ENCODE peak calls at places on chromosomes 13 and 19, in nine cellular contexts. Q is A549, E is ovary, Y is uterus, C is body of pancreas, J is gastrocnemius medialis, M is suprapubic skin, X is transverse colon, H is stomach. B is an unnamed sample.

GRCh38 chr19:3554254-3555083 is 2.9 kb downstream of the MFSD12 start:
- DNase-seq in Q (no peak), E (no peak), Y (no peak), C (no peak), J (no peak), M (no peak), X (no peak), H (no peak), B (no peak)

GRCh38 chr13:80141114-80141849 is 199.6 kb downstream of the SPRY2 start:
- DNase-seq in Q (no peak), E (peak; percentile 36), Y (peak; percentile 26), C (peak; percentile 51), J (no peak), M (no peak), X (no peak), H (peak; percentile 36), B (peak; percentile 71)

GRCh38 chr13:94640676-94641075 is 39.0 kb downstream of the GPR180 start:
- DNase-seq in Q (no peak), E (no peak), Y (no peak), C (no peak), J (no peak), M (no peak), X (no peak), H (no peak), B (no peak)

GRCh38 chr19:43594710-43595604 is 977 bp downstream of the IRGQ start:
- DNase-seq in Q (no peak), E (peak; percentile 48), Y (no peak), C (peak; percentile 59), J (no peak), M (peak; percentile 78), X (peak; percentile 62), H (peak; percentile 56), B (no peak)

GRCh38 chr13:75226092-75226491 is 255.9 kb downstream of the TBC1D4 start:
- DNase-seq in Q (no peak), E (no peak), Y (no peak), C (no peak), J (no peak), M (no peak), X (no peak), H (no peak), B (no peak)

GRCh38 chr13:78606471-78607408 is 3.4 kb upstream of the POU4F1 start:
- DNase-seq in Q (no peak), E (no peak), Y (no peak), C (no peak), J (no peak), M (no peak), X (no peak), H (no peak), B (no peak)

GRCh38 chr13:38628554-38628953 is 58.3 kb upstream of the FREM2 start:
- DNase-seq in Q (no peak), E (no peak), Y (no peak), C (no peak), J (no peak), M (no peak), X (no peak), H (no peak), B (no peak)

GRCh38 chr19:5564930-5565329 is 2.8 kb downstream of the TINCR start:
- DNase-seq in Q (no peak), E (no peak), Y (no peak), C (no peak), J (no peak), M (no peak), X (no peak), H (no peak), B (no peak)

GRCh38 chr13:27997904-27998522 is 9.5 kb upstream of the URAD start:
- DNase-seq in Q (peak; percentile 12), E (no peak), Y (no peak), C (peak; percentile 68), J (no peak), M (no peak), X (peak; percentile 65), H (peak; percentile 54), B (peak; percentile 60)

GRCh38 chr19:7833225-7834156 is 3.5 kb downstream of the EVI5L start:
- DNase-seq in Q (no peak), E (no peak), Y (no peak), C (peak; percentile 75), J (no peak), M (peak; percentile 86), X (peak; percentile 91), H (peak; percentile 93), B (peak; percentile 81)

GRCh38 chr19:43446746-43447489 is 18.5 kb downstream of the LYPD3 start:
- DNase-seq in Q (peak; percentile 86), E (peak; percentile 83), Y (peak; percentile 69), C (peak; percentile 78), J (peak; percentile 38), M (peak; percentile 87), X (peak; percentile 81), H (peak; percentile 80), B (peak; percentile 79)

GRCh38 chr13:48954086-48954485 is 21.6 kb upstream of the FNDC3A start:
- DNase-seq in Q (no peak), E (no peak), Y (no peak), C (no peak), J (no peak), M (no peak), X (no peak), H (no peak), B (no peak)

GRCh38 chr19:6235031-6235951 is 44.5 kb downstream of the MLLT1 start:
- DNase-seq in Q (no peak), E (no peak), Y (no peak), C (no peak), J (no peak), M (no peak), X (no peak), H (no peak), B (no peak)

GRCh38 chr19:44141191-44142013 is at the start of gene ZNF234:
- DNase-seq in Q (peak; percentile 97), E (peak; percentile 84), Y (peak; percentile 75), C (peak; percentile 87), J (peak; percentile 78), M (peak; percentile 83), X (peak; percentile 80), H (peak; percentile 75), B (peak; percentile 89)

GRCh38 chr19:2578391-2578826 is 102.5 kb downstream of the GADD45B start:
- DNase-seq in Q (peak; percentile 42), E (no peak), Y (no peak), C (peak; percentile 37), J (no peak), M (no peak), X (peak; percentile 40), H (peak; percentile 55), B (peak; percentile 47)

GRCh38 chr19:45311640-45312039 is 11.0 kb downstream of the CKM start:
- DNase-seq in Q (no peak), E (no peak), Y (no peak), C (no peak), J (no peak), M (no peak), X (no peak), H (no peak), B (no peak)

GRCh38 chr13:30457306-30457891 is 8.3 kb downstream of the HMGB1 start:
- DNase-seq in Q (no peak), E (no peak), Y (no peak), C (no peak), J (no peak), M (no peak), X (no peak), H (no peak), B (no peak)

GRCh38 chr13:30453727-30454126 is 12.0 kb downstream of the HMGB1 start:
- DNase-seq in Q (no peak), E (no peak), Y (no peak), C (no peak), J (no peak), M (no peak), X (no peak), H (no peak), B (no peak)

GRCh38 chr13:30454991-30455390 is 10.7 kb downstream of the HMGB1 start:
- DNase-seq in Q (no peak), E (no peak), Y (no peak), C (no peak), J (no peak), M (no peak), X (no peak), H (no peak), B (no peak)

GRCh38 chr13:30456290-30456689 is 9.4 kb downstream of the HMGB1 start:
- DNase-seq in Q (no peak), E (no peak), Y (no peak), C (no peak), J (no peak), M (no peak), X (no peak), H (no peak), B (no peak)
- H3K4me1 ChIP-seq in Q (peaks cover under 1% of the 10 kb centered on the region), E (no peaks in the 10 kb centered on the region), Y (no peaks in the 10 kb centered on the region), C (no peaks in the 10 kb centered on the region), J (peaks cover under 1% of the 10 kb centered on the region), M (peaks cover 4% of the 10 kb centered on the region), X (peaks cover 9% of the 10 kb centered on the region), H (peaks cover 6% of the 10 kb centered on the region), B (peaks cover 3% of the 10 kb centered on the region)

GRCh38 chr19:38384209-38385027 is 3.4 kb downstream of the GGN start:
- DNase-seq in Q (peak; percentile 93), E (no peak), Y (no peak), C (no peak), J (no peak), M (no peak), X (no peak), H (no peak), B (no peak)
- TF ChIP-seq POLR2A in Q (no peak), E (no peak), Y (no peak), C (no peak), J (no peak), M (no peak), X (no peak), H (no peak), B (no peak)

GRCh38 chr19:56106397-56106849 is 14.7 kb downstream of the ZNF787 start:
- DNase-seq in Q (no peak), E (no peak), Y (no peak), C (no peak), J (no peak), M (peak; percentile 64), X (peak; percentile 83), H (peak; percentile 89), B (no peak)

GRCh38 chr19:56108447-56109195 is 12.5 kb downstream of the ZNF787 start:
- DNase-seq in Q (no peak), E (peak; percentile 70), Y (peak; percentile 46), C (peak; percentile 75), J (no peak), M (peak; percentile 60), X (no peak), H (peak; percentile 57), B (peak; percentile 47)

GRCh38 chr19:56109216-56109615 is 11.9 kb downstream of the ZNF787 start:
- DNase-seq in Q (no peak), E (no peak), Y (no peak), C (no peak), J (no peak), M (no peak), X (no peak), H (no peak), B (no peak)

GRCh38 chr19:56106993-56107392 is 14.1 kb downstream of the ZNF787 start:
- DNase-seq in Q (no peak), E (no peak), Y (no peak), C (no peak), J (no peak), M (no peak), X (no peak), H (no peak), B (no peak)

GRCh38 chr19:56107626-56108351 is 13.3 kb downstream of the ZNF787 start:
- DNase-seq in Q (no peak), E (no peak), Y (no peak), C (peak; percentile 32), J (no peak), M (peak; percentile 63), X (peak; percentile 66), H (peak; percentile 50), B (no peak)
- H3K4me1 ChIP-seq in Q (peaks cover 18% of the 10 kb centered on the region), E (peaks cover 38% of the 10 kb centered on the region), Y (peaks cover 34% of the 10 kb centered on the region), C (peaks cover 82% of the 10 kb centered on the region), J (peaks cover 65% of the 10 kb centered on the region), M (peaks cover 77% of the 10 kb centered on the region), X (peaks cover 82% of the 10 kb centered on the region), H (peaks cover 93% of the 10 kb centered on the region), B (peaks cover 36% of the 10 kb centered on the region)

GRCh38 chr13:51259359-51259645 is 37.1 kb downstream of the FAM124A start:
- DNase-seq in Q (no peak), E (no peak), Y (no peak), C (no peak), J (no peak), M (no peak), X (no peak), H (no peak), B (no peak)
- TF ChIP-seq POLR2A in Q (no peak), E (no peak), Y (no peak), C (no peak), J (no peak), M (no peak), X (no peak), H (no peak), B (no peak)